ENCODE peak calls at places on chromosomes 12 and 14, in seven cellular contexts. S is astrocyte, N is fibroblast of lung, U is endodermal cell, K is GM12878, L is neural progenitor cell, M is mammary epithelial cell. H is an unnamed sample.

GRCh38 chr14:87800216-87800615 is 192.8 kb downstream of the GALC start:
- DNase-seq in S (no peak), N (no peak), U (no peak), K (no peak), L (no peak), M (no peak), H (no peak)

GRCh38 chr12:119153477-119154434 is 25.0 kb upstream of the HSPB8 start:
- DNase-seq in S (no peak), N (peak), U (peak), K (no peak), L (peak), M (no peak), H (peak)

GRCh38 chr12:71589478-71589881 is 74.2 kb downstream of the ZFC3H1 start:
- DNase-seq in S (peak), N (peak), U (no peak), K (no peak), L (no peak), M (no peak), H (no peak)

GRCh38 chr12:66497000-66497897 is 181.6 kb downstream of the GRIP1 start:
- DNase-seq in S (no peak), N (no peak), U (peak), K (no peak), L (no peak), M (peak), H (no peak)

GRCh38 chr12:8911606-8912268 is 2.6 kb upstream of the PHC1 start:
- DNase-seq in S (no peak), N (no peak), U (peak), K (no peak), L (no peak), M (no peak), H (no peak)

GRCh38 chr14:66468778-66469367 is 17.3 kb upstream of the CCDC196 start:
- DNase-seq in S (no peak), N (no peak), U (no peak), K (no peak), L (no peak), M (no peak), H (no peak)

GRCh38 chr12:30134229-30134628 is 350.5 kb upstream of the TMTC1 start:
- DNase-seq in S (no peak), N (no peak), U (peak), K (no peak), L (peak), M (no peak), H (no peak)

GRCh38 chr14:97848351-97848980 is 1051.3 kb downstream of the VRK1 start:
- DNase-seq in S (no peak), N (no peak), U (peak), K (no peak), L (peak), M (no peak), H (no peak)

GRCh38 chr14:79016828-79017505 is 846.8 kb downstream of the NRXN3 start:
- DNase-seq in S (peak), N (peak), U (no peak), K (no peak), L (no peak), M (peak), H (no peak)

GRCh38 chr12:29858270-29858786 is 74.6 kb upstream of the TMTC1 start:
- DNase-seq in S (no peak), N (no peak), U (no peak), K (peak), L (no peak), M (peak), H (no peak)

GRCh38 chr12:128026696-128027574 is 240.0 kb upstream of the TMEM132C start:
- DNase-seq in S (no peak), N (no peak), U (peak), K (no peak), L (no peak), M (no peak), H (no peak)

GRCh38 chr12:120394483-120395367 is 25.8 kb upstream of the MSI1 start:
- DNase-seq in S (no peak), N (no peak), U (peak), K (no peak), L (peak), M (peak), H (peak)

DNA sequence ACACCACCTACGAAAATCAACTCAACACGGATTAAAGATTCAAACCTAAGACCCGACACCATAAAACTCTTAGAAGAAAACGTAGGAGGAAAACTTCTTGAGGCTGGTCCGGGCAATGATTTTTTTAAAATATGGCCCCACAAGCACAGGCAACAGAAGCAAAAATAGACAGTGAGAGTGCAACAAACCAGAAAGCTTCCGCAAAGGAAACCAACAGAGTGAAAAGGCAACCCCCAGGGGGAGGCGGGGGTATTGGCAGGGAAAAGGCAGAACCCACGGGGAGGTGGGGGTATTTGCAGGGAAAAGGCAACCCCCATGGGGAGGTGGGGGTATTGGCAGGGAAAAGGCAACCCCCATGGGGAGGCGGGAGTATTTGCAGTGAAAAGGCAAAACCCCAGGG is 20.5 kb upstream of the FBRSL1 start:
- DNase-seq in S (no peak), N (no peak), U (no peak), K (peak), L (no peak), M (no peak), H (peak)
- H3K4me3 ChIP-seq in S (no peak), N (no peak), U (no peak), K (peak), L (no peak), M (no peak), H (no peak)

GRCh38 chr12:93108958-93109357 is 179.9 kb upstream of the EEA1 start:
- DNase-seq in S (no peak), N (peak), U (no peak), K (no peak), L (no peak), M (no peak), H (no peak)
- H3K9ac ChIP-seq in S (peak), N (no peak), U (peak), K (no peak), L (no peak), M (no peak), H (no peak)

GRCh38 chr12:124445121-124445718 is 122.2 kb downstream of the NCOR2 start:
- DNase-seq in S (no peak), N (no peak), U (no peak), K (no peak), L (peak), M (no peak), H (peak)
- TF ChIP-seq CTCF in S (no peak), N (no peak), U (peak), K (no peak), L (peak), M (no peak), H (no peak)

GRCh38 chr14:51846631-51847488 is 13.6 kb upstream of the GNG2 start:
- DNase-seq in S (peak), N (peak), U (peak), K (peak), L (peak), M (no peak), H (peak)
- H3K4me3 ChIP-seq in S (no peak), N (no peak), U (no peak), K (peak), L (peak), M (no peak), H (peak)

GRCh38 chr12:79408665-79409064 is 282.1 kb downstream of the PAWR start:
- DNase-seq in S (no peak), N (peak), U (no peak), K (no peak), L (no peak), M (no peak), H (no peak)
- H3K9ac ChIP-seq in S (peak), N (no peak), U (no peak), K (no peak), L (no peak), M (no peak), H (no peak)